ENCODE peak calls at places on chromosome 21, in nine cellular contexts. K is esophagus squamous epithelium; A is lower lobe of right lung; P is sigmoid colon; X is iPS DF 6.9; C is stomach; S is CD4-positive, alpha-beta memory T cell; D is HCT116; I is fibroblast of lung. M is an unnamed sample.

GRCh38 chr21:38299651-38300050 is 42.9 kb downstream of the KCNJ15 start:
- DNase-seq in X (no peak), A (no peak), S (no peak), K (no peak), C (no peak), D (no peak), P (no peak), I (no peak), M (no peak)

GRCh38 chr21:46095814-46096595 is 1.9 kb upstream of the COL6A2 start:
- DNase-seq in P (no peak), S (no peak), A (no peak), C (no peak), K (no peak), X (no peak), I (no peak), D (no peak), M (no peak)

GRCh38 chr21:15671188-15671587 is 58.6 kb upstream of the USP25 start:
- DNase-seq in K (no peak), S (no peak), I (no peak), P (no peak), X (no peak), A (no peak), D (no peak), C (no peak), M (no peak)

GRCh38 chr21:15003463-15004135 is 61.2 kb downstream of the NRIP1 start:
- DNase-seq in I (no peak), S (no peak), D (no peak), A (no peak), K (no peak), X (no peak), P (no peak), C (no peak), M (no peak)

GRCh38 chr21:36487641-36488307 is 7.9 kb upstream of the CLDN14 start:
- DNase-seq in X (no peak), K (no peak), I (no peak), A (peak; percentile 59), P (no peak), C (peak; percentile 88), S (no peak), D (no peak), M (no peak)

GRCh38 chr21:46116846-46117585 is 19.1 kb downstream of the COL6A2 start:
- DNase-seq in X (no peak), I (peak; percentile 81), A (peak; percentile 36), C (no peak), K (no peak), D (no peak), S (no peak), P (peak; percentile 63), M (no peak)

GRCh38 chr21:41142051-41142795 is 25.7 kb upstream of the BACE2 start:
- DNase-seq in D (no peak), P (no peak), C (no peak), I (no peak), X (no peak), S (no peak), A (no peak), K (no peak), M (no peak)

GRCh38 chr21:14482165-14482564 is 64.0 kb downstream of the SAMSN1 start:
- DNase-seq in P (no peak), X (no peak), I (no peak), K (no peak), S (peak; percentile 54), C (no peak), D (no peak), A (no peak), M (peak; percentile 24)

GRCh38 chr21:39153373-39153772 is 29.9 kb downstream of the PSMG1 start:
- DNase-seq in C (no peak), I (no peak), K (no peak), X (peak; percentile 7), P (no peak), S (no peak), A (no peak), D (no peak), M (no peak)

GRCh38 chr21:15849161-15849560 is 119.4 kb downstream of the USP25 start:
- DNase-seq in I (no peak), X (no peak), C (no peak), K (no peak), P (no peak), S (no peak), A (no peak), D (no peak), M (no peak)

GRCh38 chr21:36584980-36585940 is 105.3 kb upstream of the CLDN14 start:
- DNase-seq in I (no peak), X (no peak), C (no peak), A (no peak), S (peak; percentile 4), D (no peak), K (no peak), P (no peak), M (peak; percentile 13)

GRCh38 chr21:44875341-44875740 is 1.9 kb upstream of the PTTG1IP start:
- DNase-seq in D (no peak), X (no peak), I (peak; percentile 69), P (no peak), C (no peak), K (no peak), S (no peak), A (no peak), M (peak; percentile 27)

GRCh38 chr21:17469727-17470126 is 43.1 kb upstream of the CXADR start:
- DNase-seq in P (no peak), D (no peak), C (no peak), I (no peak), K (no peak), S (no peak), X (no peak), A (no peak), M (no peak)

GRCh38 chr21:17466166-17466565 is 46.7 kb upstream of the CXADR start:
- DNase-seq in A (no peak), X (no peak), P (no peak), D (no peak), C (peak; percentile 41), I (peak; percentile 43), S (no peak), K (no peak), M (no peak)

GRCh38 chr21:17467392-17467791 is 45.5 kb upstream of the CXADR start:
- DNase-seq in X (no peak), P (no peak), D (no peak), C (no peak), A (no peak), S (no peak), K (no peak), I (peak; percentile 35), M (no peak)

GRCh38 chr21:17468698-17469097 is 44.1 kb upstream of the CXADR start:
- DNase-seq in A (no peak), S (no peak), D (no peak), I (no peak), P (no peak), C (no peak), K (no peak), X (no peak), M (no peak)

DNA sequence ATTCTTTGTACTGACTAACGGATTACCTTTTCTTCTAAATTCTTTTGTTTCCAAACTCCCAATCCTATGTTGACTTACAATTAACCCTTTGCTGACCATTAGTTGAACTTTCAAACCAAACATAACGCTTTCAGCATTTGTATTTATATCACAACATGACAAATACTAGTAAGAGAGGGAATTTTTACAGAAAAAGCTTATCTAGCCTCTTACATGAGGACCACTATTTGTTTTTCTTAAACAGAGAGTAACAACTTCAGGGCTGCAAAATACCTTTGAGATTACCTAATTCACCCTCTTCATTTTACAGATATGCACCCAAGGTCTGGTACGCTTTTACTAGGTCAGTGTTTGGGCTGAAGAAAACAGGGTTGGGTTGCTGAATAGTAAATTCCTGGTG is 45.0 kb upstream of the CXADR start:
- DNase-seq in S (no peak), K (no peak), I (no peak), X (no peak), C (no peak), A (no peak), P (no peak), D (no peak), M (no peak)
- H3K27ac ChIP-seq in S (no peak overlapping the region), K (no peak overlapping the region), I (no peak overlapping the region), X (no peak overlapping the region), C (peak overlapping the region; percentile 64), A (peak overlapping the region; percentile 27), P (no peak overlapping the region), D (no peak overlapping the region), M (no peak overlapping the region)

DNA sequence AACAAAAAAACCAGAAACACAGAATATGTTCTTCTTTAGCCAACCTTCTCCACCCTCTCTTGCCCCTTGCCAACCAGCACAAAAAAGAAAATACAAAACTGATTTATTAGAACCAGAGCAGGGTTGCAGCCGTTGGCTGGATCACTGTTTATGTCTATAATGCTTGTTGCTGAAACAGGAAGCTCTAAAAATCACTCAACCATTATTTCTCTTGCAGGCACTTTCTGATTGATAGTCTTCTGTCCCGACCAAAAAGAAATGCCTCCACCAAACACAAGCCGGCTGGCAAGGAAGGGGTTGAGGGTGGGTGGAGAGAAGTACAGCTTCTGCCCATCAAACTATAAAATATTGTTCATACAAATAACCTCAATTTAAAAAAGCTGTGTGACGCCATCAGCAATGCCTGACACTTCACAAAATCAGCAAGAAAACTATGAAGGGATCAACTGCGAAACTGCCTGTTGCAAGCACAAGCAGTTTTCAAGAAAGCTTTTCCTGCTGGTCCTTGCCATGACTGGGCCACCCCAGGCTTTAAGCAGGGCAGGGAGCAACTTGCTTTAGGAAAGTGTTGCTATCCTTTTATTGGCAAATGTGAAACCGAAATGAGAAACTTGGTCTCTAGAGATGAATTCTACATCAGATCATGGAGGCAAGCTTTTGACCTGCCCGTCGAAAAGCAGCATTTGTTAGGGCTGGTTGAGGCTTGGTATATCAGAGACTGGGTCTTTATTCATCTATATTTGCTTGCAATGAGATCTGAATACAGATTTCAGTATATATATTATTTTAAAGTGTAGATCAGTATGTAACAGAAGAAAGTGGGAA is 174.2 kb downstream of the RUNX1 start:
- DNase-seq in D (no peak), X (no peak), I (peak; percentile 42), C (no peak), A (no peak), P (no peak), S (no peak), K (no peak), M (no peak)
- H3K36me3 ChIP-seq in D (peaks cover 5% of the 10 kb centered on the region), X (no peaks in the 10 kb centered on the region), I (peaks cover 26% of the 10 kb centered on the region), C (peaks cover 7% of the 10 kb centered on the region), A (peaks cover 84% of the 10 kb centered on the region), P (no peaks in the 10 kb centered on the region), S (peaks cover 33% of the 10 kb centered on the region), K (peaks cover 43% of the 10 kb centered on the region), M (peaks cover 65% of the 10 kb centered on the region)

DNA sequence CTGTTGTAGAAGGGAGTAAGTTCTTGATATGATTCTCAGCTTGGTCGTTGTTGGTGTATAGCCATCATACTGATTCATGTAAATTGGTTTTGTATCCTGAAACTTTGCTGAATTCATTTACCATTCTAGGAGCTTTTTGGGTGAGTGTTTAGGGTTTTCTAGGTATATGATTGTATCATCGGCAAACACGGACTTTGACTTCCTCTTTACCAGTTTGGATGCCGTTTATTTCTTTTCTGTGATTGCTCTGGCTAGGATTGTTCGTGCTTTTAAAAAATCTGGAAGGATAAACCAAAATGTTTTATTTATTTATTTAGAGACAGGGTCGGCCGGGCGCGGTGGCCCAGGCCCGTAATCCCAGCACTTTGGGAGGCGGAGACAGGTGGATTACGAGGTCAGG is 20.6 kb downstream of the RRP1B start:
- DNase-seq in P (no peak), X (no peak), C (no peak), A (no peak), I (no peak), S (no peak), D (no peak), K (no peak), M (no peak)
- H3K4me1 ChIP-seq in P (no peaks in the 10 kb centered on the region), X (no peaks in the 10 kb centered on the region), C (no peaks in the 10 kb centered on the region), A (peaks cover 4% of the 10 kb centered on the region), I (no peaks in the 10 kb centered on the region), S (no peaks in the 10 kb centered on the region), D (no peaks in the 10 kb centered on the region), K (no peaks in the 10 kb centered on the region), M (no peaks in the 10 kb centered on the region)

GRCh38 chr21:26961704-26962103 is 5.2 kb downstream of the ADAMTS5 start:
- DNase-seq in K (no peak), X (no peak), S (no peak), A (no peak), C (no peak), I (no peak), D (no peak), P (no peak), M (no peak)
- H3K27ac ChIP-seq in K (peak overlapping the region; percentile 84), X (no peak overlapping the region), S (no peak overlapping the region), A (no peak overlapping the region), C (no peak overlapping the region), I (no peak overlapping the region), D (no peak overlapping the region), P (no peak overlapping the region), M (no peak overlapping the region)

M was measured in CD4-positive, CD25-positive, alpha-beta regulatory T cell.